ENCODE peak calls at places on chromosome 18, in seven cellular contexts. E is RWPE1; T is neural progenitor cell; P is ACHN; Q is brain pericyte; C is body of pancreas; F is stimulated activated CD8-positive, alpha-beta memory T cell treated with anti-CD3 and anti-CD28 coated beads, Interleukin-15, amount 100 ng/mL, for 1 hour. V is an unnamed sample.
A peak's percentile ranks its signal among the peaks of the same experiment; 100 is the strongest.

GRCh38 chr18:48896875-48897511 is 53.8 kb downstream of the SMAD7 start:
- DNase-seq in E (no peak), T (peak; percentile 67), P (no peak), Q (no peak), C (no peak), F (no peak), V (no peak)

GRCh38 chr18:361941-362913 is 94.4 kb upstream of the THOC1 start:
- DNase-seq in E (no peak), T (peak; percentile 16), P (no peak), Q (peak; percentile 86), C (no peak), F (no peak), V (no peak)

GRCh38 chr18:56575819-56576663 is 62.4 kb downstream of the TXNL1 start:
- DNase-seq in E (peak; percentile 26), T (peak; percentile 71), P (peak; percentile 53), Q (no peak), C (no peak), F (no peak), V (peak; percentile 52)

GRCh38 chr18:3816601-3817363 is 366.8 kb downstream of the TGIF1 start:
- DNase-seq in E (peak; percentile 75), T (no peak), P (peak; percentile 93), Q (no peak), C (no peak), F (no peak), V (peak; percentile 91)

GRCh38 chr18:71443726-71444480 is 1100.2 kb downstream of the CBLN2 start:
- DNase-seq in E (no peak), T (no peak), P (no peak), Q (no peak), C (no peak), F (no peak), V (peak; percentile 26)

GRCh38 chr18:64037812-64038414 is 68.0 kb downstream of the SERPINB8 start:
- DNase-seq in E (peak; percentile 42), T (peak; percentile 62), P (peak; percentile 48), Q (no peak), C (no peak), F (no peak), V (no peak)

GRCh38 chr18:48993586-48993985 is 42.8 kb upstream of the SMAD7 start:
- DNase-seq in E (no peak), T (no peak), P (no peak), Q (no peak), C (no peak), F (no peak), V (no peak)

GRCh38 chr18:10010611-10011015 is 96.8 kb downstream of the VAPA start:
- DNase-seq in E (no peak), T (no peak), P (peak; percentile 83), Q (no peak), C (peak; percentile 59), F (no peak), V (peak; percentile 100)

GRCh38 chr18:54949588-54949987 is 9.7 kb downstream of the CCDC68 start:
- DNase-seq in E (no peak), T (no peak), P (no peak), Q (no peak), C (no peak), F (no peak), V (no peak)

GRCh38 chr18:68972176-68972575 is 174.3 kb downstream of the CCDC102B start:
- DNase-seq in E (no peak), T (no peak), P (no peak), Q (no peak), C (no peak), F (no peak), V (no peak)

GRCh38 chr18:21004721-21005120 is 106.9 kb downstream of the ROCK1 start:
- DNase-seq in E (no peak), T (no peak), P (no peak), Q (peak; percentile 80), C (no peak), F (no peak), V (peak; percentile 77)

GRCh38 chr18:23277399-23277798 is 142.1 kb downstream of the CABLES1 start:
- DNase-seq in E (no peak), T (no peak), P (no peak), Q (no peak), C (no peak), F (no peak), V (no peak)

GRCh38 chr18:36464126-36464651 is 166.7 kb downstream of the FHOD3 start:
- DNase-seq in E (no peak), T (peak; percentile 23), P (no peak), Q (no peak), C (no peak), F (no peak), V (no peak)

GRCh38 chr18:6731197-6731596 is 1.7 kb downstream of the ARHGAP28 start:
- DNase-seq in E (no peak), T (peak; percentile 20), P (no peak), Q (peak; percentile 87), C (peak; percentile 31), F (no peak), V (no peak)

GRCh38 chr18:31061945-31062344 is 19.4 kb upstream of the DSC3 start:
- DNase-seq in E (no peak), T (no peak), P (no peak), Q (no peak), C (no peak), F (no peak), V (no peak)

GRCh38 chr18:28814365-28814764 is 637.4 kb upstream of the CDH2 start:
- DNase-seq in E (no peak), T (no peak), P (no peak), Q (no peak), C (no peak), F (no peak), V (no peak)

GRCh38 chr18:1173593-1173992 is 268.9 kb downstream of the ADCYAP1 start:
- DNase-seq in E (no peak), T (no peak), P (no peak), Q (no peak), C (no peak), F (no peak), V (no peak)

GRCh38 chr18:23243178-23243577 is 107.9 kb downstream of the CABLES1 start:
- DNase-seq in E (no peak), T (peak; percentile 43), P (no peak), Q (no peak), C (no peak), F (no peak), V (no peak)

GRCh38 chr18:46413684-46414083 is 243.3 kb downstream of the LOXHD1 start:
- DNase-seq in E (no peak), T (no peak), P (no peak), Q (peak; percentile 18), C (no peak), F (no peak), V (no peak)

GRCh38 chr18:28075501-28075900 is 101.4 kb downstream of the CDH2 start:
- DNase-seq in E (no peak), T (no peak), P (peak; percentile 38), Q (no peak), C (no peak), F (no peak), V (no peak)

GRCh38 chr18:9757851-9758587 is 49.9 kb downstream of the RAB31 start:
- DNase-seq in E (no peak), T (no peak), P (peak; percentile 36), Q (no peak), C (no peak), F (no peak), V (no peak)